ENCODE peak calls at places on chromosomes 5 and 9, in ten cellular contexts. N is cardiac muscle cell; Y is pancreas; H is left ventricle myocardium inferior; K is effector memory CD4-positive, alpha-beta T cell; M is epithelial cell of prostate; S is fibroblast of lung; D is neural progenitor cell; V is aorta; Z is tibial artery. I is an unnamed sample.

GRCh38 chr9:2809692-2810423 is 34.0 kb downstream of the PUM3 start:
- DNase-seq in Z (no peak), D (peak; percentile 46), H (no peak), Y (no peak), M (no peak), K (no peak), S (peak; percentile 94), N (peak; percentile 60), V (no peak), I (no peak)

GRCh38 chr5:31303688-31304087 is 110.2 kb downstream of the CDH6 start:
- DNase-seq in Z (no peak), M (no peak), H (no peak), Y (no peak), N (no peak), K (no peak), S (no peak), D (no peak), V (no peak), I (no peak)

GRCh38 chr5:181261320-181262085 is 560 bp upstream of the TRIM52 start:
- DNase-seq in V (peak; percentile 89), N (peak; percentile 81), Y (peak; percentile 65), M (no peak), H (peak; percentile 74), D (peak; percentile 81), S (peak; percentile 69), Z (peak; percentile 70), K (peak; percentile 74), I (peak; percentile 56)

GRCh38 chr5:31023105-31023504 is 170.4 kb upstream of the CDH6 start:
- DNase-seq in K (no peak), Z (no peak), M (no peak), V (no peak), D (no peak), N (no peak), H (no peak), Y (no peak), S (peak; percentile 17), I (no peak)

GRCh38 chr5:154368041-154368800 is 77.6 kb upstream of the SAP30L start:
- DNase-seq in V (no peak), Y (peak; percentile 13), K (no peak), M (peak; percentile 50), S (peak; percentile 89), N (peak; percentile 23), D (peak; percentile 83), Z (peak; percentile 58), H (no peak), I (no peak)

GRCh38 chr9:74293479-74293878 is 203.7 kb upstream of the RORB start:
- DNase-seq in K (no peak), M (no peak), D (no peak), Y (no peak), N (no peak), H (no peak), S (no peak), Z (no peak), V (no peak), I (no peak)

GRCh38 chr5:34509392-34509791 is 146.7 kb upstream of the RAI14 start:
- DNase-seq in H (no peak), V (no peak), Y (no peak), S (no peak), K (no peak), D (no peak), N (no peak), Z (no peak), M (peak; percentile 83), I (no peak)

GRCh38 chr5:34499001-34499734 is 157.0 kb upstream of the RAI14 start:
- DNase-seq in M (no peak), D (no peak), H (no peak), Y (no peak), Z (no peak), V (no peak), N (no peak), K (no peak), S (peak; percentile 89), I (no peak)

DNA sequence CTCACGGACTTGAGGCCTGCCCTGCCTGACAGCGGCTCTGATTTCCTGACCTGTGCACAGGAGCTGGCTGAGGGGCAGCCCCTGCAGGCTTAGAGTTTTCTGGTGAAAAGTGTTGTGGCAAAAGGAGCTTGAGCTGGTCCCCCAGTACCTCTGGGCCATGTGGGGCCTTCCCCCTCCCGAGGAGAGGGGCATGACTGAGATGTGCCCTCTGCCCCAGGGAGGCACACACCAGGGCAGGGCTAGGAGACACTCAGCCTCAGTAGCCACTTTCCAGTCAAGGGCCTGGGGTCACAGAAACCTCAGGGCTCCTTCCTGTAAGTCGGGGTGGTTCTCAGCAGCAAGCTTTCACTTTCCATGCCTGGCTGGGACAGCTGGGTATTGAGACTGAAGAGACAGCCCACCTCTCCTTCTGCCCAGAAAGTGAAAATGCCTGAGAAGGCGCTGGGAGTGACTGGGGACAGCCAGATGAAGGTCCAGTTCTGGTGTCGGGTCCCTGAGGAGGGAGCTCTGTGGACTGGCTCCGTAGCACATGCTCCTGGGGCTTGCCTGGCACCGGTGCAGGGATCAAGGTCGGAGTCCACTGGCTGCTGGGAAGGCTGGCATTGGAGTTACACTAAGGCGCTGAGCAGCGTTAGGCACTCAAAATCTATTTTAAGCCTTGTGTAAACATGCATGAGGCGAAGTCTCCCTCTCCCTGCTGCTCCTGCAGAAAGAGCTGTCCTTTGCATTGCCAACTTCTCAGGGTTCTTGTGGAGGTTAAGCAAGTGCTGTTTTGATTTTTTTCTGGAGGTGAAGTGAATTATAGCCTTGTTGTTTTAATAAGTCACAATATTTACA is 394.9 kb downstream of the GADD45G start:
- DNase-seq in M (no peak), Z (peak; percentile 75), D (no peak), H (peak; percentile 79), V (peak; percentile 89), N (peak; percentile 88), Y (peak; percentile 92), K (no peak), S (peak; percentile 75), I (no peak)
- H3K27ac ChIP-seq in M (no peak overlapping the region), Z (peak overlapping the region; percentile 83), D (no peak overlapping the region), H (peak overlapping the region; percentile 93), V (no peak overlapping the region), N (peak overlapping the region; percentile 96), Y (peak overlapping the region; percentile 97), K (no peak overlapping the region), S (peak overlapping the region; percentile 45), I (peak overlapping the region; percentile 75)

DNA sequence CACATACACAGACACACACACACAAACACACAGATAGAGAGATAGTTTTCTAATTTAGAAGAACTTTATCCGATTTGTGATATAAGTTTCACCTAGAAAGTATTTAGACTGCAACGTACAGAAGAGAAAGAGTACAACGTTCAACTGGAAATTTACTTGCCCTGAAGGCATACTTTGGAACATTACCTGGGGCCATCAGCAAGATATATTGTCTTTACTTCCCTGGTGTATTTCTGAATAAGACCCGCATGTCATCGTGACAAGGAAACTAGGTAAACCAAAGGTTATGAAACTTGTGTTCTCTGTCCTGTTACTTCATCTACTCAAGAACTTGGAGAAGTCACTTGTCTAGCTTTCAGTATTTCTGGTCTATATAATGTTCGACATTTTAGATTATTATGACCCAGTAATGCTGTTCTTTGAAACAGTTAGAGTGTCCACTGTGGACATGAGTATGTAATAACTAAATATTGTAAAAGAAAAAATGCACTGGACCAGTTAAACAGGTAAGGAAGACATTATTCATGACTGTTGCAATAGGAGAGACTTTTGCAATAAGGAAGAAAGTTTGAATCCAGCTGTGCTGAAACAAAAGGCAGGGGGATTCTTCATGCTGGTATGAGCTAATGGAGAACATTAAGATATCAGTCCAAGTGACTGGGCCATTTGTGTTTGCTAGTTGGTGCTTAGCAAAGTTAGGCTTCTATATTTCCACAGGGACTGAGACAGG is 1791.1 kb downstream of the MAT2B start:
- DNase-seq in N (no peak), M (no peak), K (no peak), H (no peak), Y (no peak), V (no peak), S (no peak), Z (no peak), D (peak; percentile 3), I (no peak)
- H3K27ac ChIP-seq in N (no peak overlapping the region), M (no peak overlapping the region), K (no peak overlapping the region), H (no peak overlapping the region), Y (no peak overlapping the region), V (no peak overlapping the region), S (no peak overlapping the region), Z (no peak overlapping the region), D (no peak overlapping the region), I (no peak overlapping the region)

GRCh38 chr9:130891699-130892502 is 4.7 kb downstream of the QRFP start:
- DNase-seq in H (no peak), Y (no peak), V (no peak), Z (no peak), K (no peak), M (no peak), N (no peak), D (no peak), S (no peak), I (no peak)

GRCh38 chr9:130892503-130893249 is 3.9 kb downstream of the QRFP start:
- DNase-seq in N (no peak), V (no peak), K (no peak), Z (no peak), M (no peak), H (no peak), S (no peak), Y (no peak), D (no peak), I (no peak)

GRCh38 chr9:130894546-130894945 is 2.1 kb downstream of the QRFP start:
- DNase-seq in N (no peak), H (no peak), K (no peak), M (no peak), Z (no peak), S (no peak), D (no peak), Y (no peak), V (no peak), I (no peak)

GRCh38 chr9:130895038-130895437 is 1.6 kb downstream of the QRFP start:
- DNase-seq in V (no peak), M (no peak), K (no peak), Z (no peak), S (no peak), D (no peak), H (no peak), Y (no peak), N (no peak), I (no peak)

DNA sequence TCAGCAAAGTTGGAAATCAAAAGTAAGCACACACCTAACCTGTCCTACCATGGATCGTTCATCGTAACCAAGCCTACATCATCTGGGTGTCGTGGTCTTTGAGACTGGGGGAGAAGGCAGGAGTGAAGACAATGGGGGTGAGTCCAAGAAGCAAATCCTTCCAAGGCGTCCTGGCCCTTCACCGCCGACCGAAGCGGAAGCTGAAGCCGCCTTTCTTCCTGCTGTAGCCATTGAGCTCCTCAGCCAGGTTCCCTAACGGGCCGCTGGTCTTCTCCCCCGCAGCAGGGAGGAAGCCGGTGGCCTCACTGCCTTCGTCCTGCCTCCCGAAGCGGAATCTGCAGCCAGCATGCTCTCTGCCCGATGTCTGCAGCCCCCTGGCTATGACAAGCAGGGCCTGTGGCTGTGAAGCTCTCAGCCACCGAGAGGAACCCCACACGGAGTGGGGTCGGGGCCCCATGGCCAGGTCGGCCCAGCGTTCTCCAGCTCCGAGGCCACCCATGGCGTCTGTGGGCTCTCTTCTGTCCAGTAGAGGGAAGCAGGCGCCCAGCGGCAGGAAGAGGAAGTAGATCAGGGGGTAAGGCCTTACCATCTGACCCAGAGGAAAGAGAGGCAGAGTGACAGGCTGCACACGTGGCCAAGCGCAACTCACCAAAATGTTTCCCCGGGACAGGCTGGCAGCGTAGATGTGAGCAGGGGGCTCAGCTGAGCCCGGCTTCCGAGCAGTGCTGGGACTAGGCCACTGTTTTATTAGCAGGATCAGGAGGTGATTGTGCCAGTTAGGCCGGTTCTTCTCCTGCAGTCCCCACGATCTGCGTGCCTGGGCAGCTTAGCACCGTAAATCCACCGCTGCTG is 3.1 kb downstream of the QRFP start:
- DNase-seq in D (peak; percentile 78), M (no peak), Y (no peak), H (peak; percentile 58), N (no peak), S (no peak), K (no peak), V (peak; percentile 79), Z (peak; percentile 67), I (no peak)
- H3K27ac ChIP-seq in D (no peak overlapping the region), M (no peak overlapping the region), Y (no peak overlapping the region), H (peak overlapping the region; percentile 39), N (no peak overlapping the region), S (no peak overlapping the region), K (no peak overlapping the region), V (no peak overlapping the region), Z (no peak overlapping the region), I (no peak overlapping the region)

GRCh38 chr9:134189475-134190231 is 25.3 kb upstream of the RNU6ATAC start:
- DNase-seq in D (no peak), M (no peak), Z (peak; percentile 10), N (no peak), S (no peak), H (no peak), V (peak; percentile 73), K (no peak), Y (peak; percentile 1), I (no peak)
- H3K27ac ChIP-seq in D (no peak overlapping the region), M (no peak overlapping the region), Z (no peak overlapping the region), N (no peak overlapping the region), S (no peak overlapping the region), H (no peak overlapping the region), V (no peak overlapping the region), K (no peak overlapping the region), Y (no peak overlapping the region), I (no peak overlapping the region)

I was measured in tibial nerve.